ENCODE peak calls at places on chromosomes 2 and 18, in nine cellular contexts. V is PC-9; B is iPS DF 6.9; I is CD4-positive, alpha-beta T cell; R is SJSA1; D is tibial artery; Y is K562; U is CD4-positive, CD25-positive, alpha-beta regulatory T cell; Z is ascending aorta. H is an unnamed sample.

GRCh38 chr2:29075894-29076700 is 1.8 kb upstream of the PCARE start:
- DNase-seq in I (no peak), B (no peak), U (no peak), Z (no peak), D (no peak), R (peak), V (no peak), Y (no peak), H (peak)

GRCh38 chr2:38233231-38233983 is 143.7 kb downstream of the ATL2 start:
- DNase-seq in D (no peak), I (no peak), R (peak), V (no peak), B (no peak), U (no peak), Z (peak), Y (no peak), H (peak)

GRCh38 chr18:59700535-59700967 is 3.3 kb upstream of the CCBE1 start:
- DNase-seq in V (no peak), Y (no peak), I (no peak), Z (no peak), D (no peak), R (no peak), U (no peak), B (no peak), H (no peak)

GRCh38 chr2:54483426-54483825 is 27.3 kb downstream of the SPTBN1 start:
- DNase-seq in B (no peak), U (no peak), Y (no peak), V (peak), D (no peak), I (no peak), R (peak), Z (no peak), H (no peak)

GRCh38 chr2:60092781-60093180 is 460.7 kb downstream of the BCL11A start:
- DNase-seq in Y (no peak), R (no peak), D (no peak), I (no peak), U (no peak), B (no peak), Z (no peak), V (no peak), H (no peak)

GRCh38 chr2:19538411-19538963 is 180.1 kb upstream of the OSR1 start:
- DNase-seq in R (peak), D (no peak), B (no peak), Z (peak), I (no peak), V (peak), U (no peak), Y (no peak), H (peak)

GRCh38 chr2:216059233-216059834 is 22.3 kb downstream of the PECR start:
- DNase-seq in D (no peak), V (no peak), Z (no peak), Y (no peak), R (no peak), I (no peak), U (no peak), B (no peak), H (no peak)

GRCh38 chr2:49801898-49802297 is 647.6 kb upstream of the FSHR start:
- DNase-seq in B (no peak), U (no peak), R (no peak), I (no peak), V (no peak), Y (no peak), D (no peak), Z (no peak), H (no peak)

GRCh38 chr2:26095758-26096157 is 61.9 kb downstream of the RAB10 start:
- DNase-seq in B (no peak), D (no peak), U (no peak), V (no peak), Y (no peak), Z (no peak), I (no peak), R (no peak), H (no peak)

GRCh38 chr2:128440666-128441340 is 122.1 kb upstream of the HS6ST1 start:
- DNase-seq in Y (no peak), R (no peak), B (no peak), D (peak), U (no peak), Z (peak), I (no peak), V (no peak), H (no peak)

GRCh38 chr2:73284296-73285161 is at the start of gene FBXO41:
- DNase-seq in B (no peak), I (peak), Z (peak), Y (peak), D (no peak), V (peak), R (no peak), U (peak), H (no peak)

GRCh38 chr2:169086893-169087467 is 17.6 kb downstream of the DHRS9 start:
- DNase-seq in U (no peak), Y (no peak), I (no peak), R (no peak), D (no peak), Z (no peak), V (peak), B (no peak), H (no peak)

GRCh38 chr18:46720521-46720920 is 36.3 kb downstream of the ST8SIA5 start:
- DNase-seq in B (no peak), I (no peak), Z (no peak), D (no peak), U (no peak), V (no peak), Y (no peak), R (no peak), H (no peak)

GRCh38 chr2:163266772-163267171 is 428.2 kb upstream of the KCNH7 start:
- DNase-seq in Y (no peak), B (no peak), I (no peak), V (peak), R (peak), Z (no peak), D (no peak), U (no peak), H (peak)

GRCh38 chr18:11655605-11655932 is 33.5 kb upstream of the GNAL start:
- DNase-seq in Z (no peak), Y (no peak), V (no peak), U (no peak), R (no peak), B (no peak), D (no peak), I (no peak), H (no peak)

GRCh38 chr2:110678457-110679336 is 834 bp upstream of the BUB1 start:
- DNase-seq in B (no peak), D (no peak), I (no peak), R (no peak), Z (peak), U (peak), V (no peak), Y (peak), H (no peak)

DNA sequence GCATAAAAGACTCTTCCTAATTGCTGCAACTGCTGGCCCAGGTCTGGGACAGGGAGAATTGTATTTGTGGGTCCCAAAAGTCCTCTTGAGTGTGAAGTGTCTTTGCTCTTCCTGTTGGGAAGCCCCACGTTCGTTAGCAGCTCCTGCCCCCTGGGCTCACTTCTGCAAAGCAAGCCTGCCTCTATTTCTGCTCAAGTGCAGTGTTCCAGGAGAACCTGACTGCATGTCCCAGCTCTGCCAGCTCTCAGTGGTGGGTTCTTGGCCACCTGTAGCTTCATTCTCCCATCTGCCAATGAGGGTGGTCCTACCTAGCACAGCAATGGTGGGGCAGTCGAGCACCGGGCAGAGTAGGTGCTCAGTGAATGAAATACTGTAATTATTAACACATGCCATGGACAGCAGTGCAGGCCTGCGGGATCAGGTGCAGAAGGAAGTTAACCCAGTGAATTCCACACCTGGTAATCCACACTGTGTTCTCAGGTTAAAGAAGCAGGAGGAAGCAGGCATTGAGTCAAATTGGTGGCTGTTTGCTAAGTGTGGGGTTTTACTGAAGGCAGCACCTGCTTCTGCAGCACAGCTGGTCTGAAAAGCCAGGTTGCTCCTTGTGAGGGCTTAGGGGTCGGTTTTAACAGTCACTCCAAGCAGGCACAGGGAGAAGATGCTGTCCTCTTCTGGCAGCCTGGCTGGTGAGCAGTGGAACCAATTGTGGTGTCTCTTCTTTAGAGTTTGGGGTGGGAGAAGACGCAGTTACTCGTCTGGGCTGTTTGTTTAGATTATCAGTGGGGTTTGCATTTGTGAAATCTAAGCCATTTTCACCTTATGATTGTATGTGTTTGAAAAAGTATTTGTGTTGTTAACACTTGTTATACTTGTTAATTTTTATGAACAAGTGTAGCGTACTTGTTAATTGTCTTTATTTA is 54.3 kb downstream of the DGKD start:
- DNase-seq in D (peak), V (no peak), B (no peak), R (no peak), Z (peak), U (no peak), Y (no peak), I (no peak), H (no peak)
- H3K27ac ChIP-seq in D (peak), V (no peak), B (no peak), R (no peak), Z (peak), U (peak), Y (no peak), I (peak), H (no peak)

GRCh38 chr2:30422437-30422805 is 24.6 kb upstream of the LCLAT1 start:
- DNase-seq in D (no peak), V (no peak), U (peak), B (no peak), R (peak), Y (peak), Z (peak), I (peak), H (peak)
- H3K27ac ChIP-seq in D (peak), V (no peak), U (peak), B (no peak), R (peak), Y (no peak), Z (peak), I (peak), H (peak)

GRCh38 chr18:36600548-36600947 is 228.3 kb downstream of the TPGS2 start:
- DNase-seq in U (no peak), I (no peak), Z (no peak), B (no peak), V (no peak), R (no peak), D (no peak), Y (no peak), H (no peak)
- H3K27ac ChIP-seq in U (no peak), I (no peak), Z (peak), B (no peak), V (no peak), R (no peak), D (peak), Y (no peak), H (no peak)

GRCh38 chr18:34457761-34458160 is 233.0 kb upstream of the NOL4 start:
- DNase-seq in R (no peak), B (no peak), U (no peak), I (no peak), Z (no peak), V (no peak), Y (no peak), D (no peak), H (no peak)

GRCh38 chr18:34461266-34461665 is 236.6 kb upstream of the NOL4 start:
- DNase-seq in U (no peak), D (no peak), B (no peak), Z (no peak), I (no peak), V (no peak), Y (no peak), R (no peak), H (no peak)

GRCh38 chr18:34458371-34458770 is 233.7 kb upstream of the NOL4 start:
- DNase-seq in B (no peak), U (no peak), D (no peak), Y (no peak), I (no peak), R (no peak), Z (no peak), V (no peak), H (no peak)
- H3K27ac ChIP-seq in B (no peak), U (no peak), D (no peak), Y (no peak), I (no peak), R (no peak), Z (no peak), V (no peak), H (no peak)

DNA sequence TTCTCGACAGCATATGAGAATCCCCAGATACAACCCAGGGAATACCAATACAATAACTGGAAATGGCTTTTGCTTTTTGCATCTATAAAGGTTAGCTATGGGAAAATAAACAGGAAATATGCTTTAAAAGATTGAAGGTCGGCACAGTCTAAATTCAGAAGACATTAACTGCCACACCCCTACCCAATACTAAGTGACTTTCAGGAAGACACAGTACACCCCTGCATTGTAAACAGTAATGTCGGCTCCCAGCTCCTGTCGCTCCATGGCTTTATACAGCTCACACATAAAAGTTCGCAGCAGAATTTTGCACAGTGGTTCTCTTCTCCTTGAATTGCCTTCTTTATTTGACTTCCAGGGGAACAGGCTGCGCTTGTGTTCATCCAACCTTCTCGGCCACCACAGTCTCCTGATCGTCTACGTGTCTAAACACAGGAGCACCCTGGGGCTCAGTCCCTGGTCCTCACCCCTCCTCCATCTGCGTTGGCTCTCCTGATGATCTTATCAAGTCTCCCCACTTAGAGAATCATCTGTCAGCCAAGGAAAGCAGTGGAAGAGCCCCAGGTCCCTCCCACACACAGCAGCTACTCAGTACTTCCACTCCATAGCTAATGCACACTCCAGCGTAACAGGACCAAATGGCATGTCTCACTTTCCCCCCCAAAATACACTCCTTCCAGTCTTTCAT is 22.7 kb downstream of the CYB5A start:
- DNase-seq in D (no peak), B (no peak), Y (peak), V (no peak), Z (no peak), I (no peak), R (no peak), U (no peak), H (no peak)
- H3K27ac ChIP-seq in D (no peak), B (no peak), Y (peak), V (no peak), Z (no peak), I (no peak), R (no peak), U (no peak), H (no peak)

DNA sequence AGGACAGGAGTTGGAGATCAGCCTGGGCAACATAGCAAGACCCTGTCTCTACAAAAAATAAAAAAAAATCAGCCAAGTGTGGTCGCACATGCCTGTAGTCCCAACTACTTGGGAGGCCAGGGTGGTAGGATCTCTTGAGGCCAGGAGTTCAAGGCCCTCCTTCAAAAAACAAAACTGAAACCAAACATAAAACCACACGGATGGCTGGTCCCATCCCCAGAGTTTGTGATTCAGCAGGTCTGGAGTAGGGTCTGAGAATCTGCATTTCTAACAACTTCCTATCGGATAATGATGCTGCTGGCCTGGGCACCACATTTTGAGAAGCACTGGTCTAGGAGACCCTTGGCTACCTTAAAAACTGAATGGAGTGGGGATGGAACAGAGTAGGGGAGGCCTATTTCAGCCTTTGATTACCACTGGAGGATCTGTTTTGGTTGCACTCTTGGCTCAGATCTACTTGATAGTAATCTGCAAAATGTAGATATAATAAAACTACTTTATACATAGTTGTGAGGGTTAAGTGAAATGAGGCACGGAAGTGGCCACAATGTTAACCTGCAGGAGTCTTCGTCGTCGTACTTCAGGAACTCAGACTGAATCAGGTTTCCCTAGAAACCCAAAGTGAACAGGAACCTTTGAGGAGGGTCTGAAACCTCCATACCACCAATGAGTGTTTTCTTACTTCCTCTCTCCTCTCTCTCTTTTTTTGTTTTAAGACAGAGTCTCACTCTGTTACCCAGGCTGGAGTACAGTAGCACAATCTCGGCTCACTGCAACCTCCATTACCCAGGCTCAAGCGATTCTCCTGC is 25.5 kb upstream of the NFE2L2 start:
- DNase-seq in Z (no peak), R (no peak), V (no peak), I (no peak), D (no peak), B (no peak), Y (no peak), U (no peak), H (no peak)
- H3K27ac ChIP-seq in Z (no peak), R (no peak), V (no peak), I (no peak), D (no peak), B (no peak), Y (no peak), U (peak), H (no peak)

H was measured in brain microvascular endothelial cell.